ENCODE peak calls at places on chromosomes 13 and 19, in five cellular contexts. F is glutamatergic neuron, L is cardiac muscle cell, U is GM12865, J is natural killer cell. D is an unnamed sample.

GRCh38 chr13:106212436-106213010 is 322.9 kb downstream of the EFNB2 start:
- DNase-seq in F (no peak), L (no peak), J (no peak), U (no peak), D (no peak)

GRCh38 chr19:49458567-49458903 is 5.5 kb downstream of the ALDH16A1 start:
- DNase-seq in L (no peak), J (no peak), U (peak; percentile 58), F (no peak), D (no peak)

GRCh38 chr19:35495107-35496064 is 5.1 kb upstream of the KRTDAP start:
- DNase-seq in U (peak; percentile 76), L (peak; percentile 81), J (peak; percentile 55), F (peak; percentile 73), D (peak; percentile 60)

GRCh38 chr19:38422405-38422804 is 3.6 kb downstream of the RASGRP4 start:
- DNase-seq in F (no peak), J (no peak), U (no peak), L (no peak), D (no peak)

GRCh38 chr13:112658807-112659206 is 31.0 kb upstream of the ATP11A start:
- DNase-seq in F (no peak), L (no peak), J (no peak), U (no peak), D (no peak)

GRCh38 chr19:41862445-41862986 is 2.5 kb downstream of the RPS19 start:
- DNase-seq in U (peak; percentile 32), L (no peak), J (no peak), F (no peak), D (no peak)

GRCh38 chr19:6097911-6098310 is 12.4 kb downstream of the RFX2 start:
- DNase-seq in F (no peak), J (no peak), L (no peak), U (no peak), D (no peak)

GRCh38 chr19:13935765-13936486 is 2.3 kb downstream of the PODNL1 start:
- DNase-seq in J (no peak), L (peak; percentile 40), U (no peak), F (peak; percentile 83), D (no peak)

GRCh38 chr13:31885994-31886393 is 145.6 kb upstream of the FRY start:
- DNase-seq in L (peak; percentile 39), J (no peak), F (peak; percentile 43), U (no peak), D (no peak)

GRCh38 chr13:33999830-34000605 is 182.1 kb downstream of the RFC3 start:
- DNase-seq in U (no peak), J (no peak), F (no peak), L (no peak), D (no peak)
- TF ChIP-seq CTCF in U (no peak), J (no peak), F (no peak), L (no peak), D (no peak)

DNA sequence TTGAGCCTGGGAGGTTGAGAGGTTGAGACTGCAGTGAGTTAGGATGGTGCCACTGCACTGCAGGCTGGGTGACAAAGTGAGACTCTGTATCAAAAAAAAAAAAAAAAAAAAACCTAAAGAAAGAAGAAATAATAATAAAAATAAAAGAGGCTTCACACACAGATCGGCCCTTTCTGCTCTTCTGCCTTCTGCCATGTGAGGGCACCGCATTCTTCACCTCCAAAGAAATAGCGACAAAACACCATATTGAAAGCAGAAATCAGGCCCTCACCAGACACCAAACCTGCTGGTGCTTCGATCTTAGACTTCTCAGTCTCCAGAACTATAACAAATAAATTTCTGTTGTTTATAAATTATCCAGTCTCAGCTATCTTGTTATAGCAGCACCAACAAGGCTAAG is 3.0 kb downstream of the ZNF649 start:
- DNase-seq in F (no peak), U (no peak), J (no peak), L (no peak), D (no peak)
- TF ChIP-seq CTCF in F (no peak), U (no peak), J (no peak), L (no peak), D (no peak)

DNA sequence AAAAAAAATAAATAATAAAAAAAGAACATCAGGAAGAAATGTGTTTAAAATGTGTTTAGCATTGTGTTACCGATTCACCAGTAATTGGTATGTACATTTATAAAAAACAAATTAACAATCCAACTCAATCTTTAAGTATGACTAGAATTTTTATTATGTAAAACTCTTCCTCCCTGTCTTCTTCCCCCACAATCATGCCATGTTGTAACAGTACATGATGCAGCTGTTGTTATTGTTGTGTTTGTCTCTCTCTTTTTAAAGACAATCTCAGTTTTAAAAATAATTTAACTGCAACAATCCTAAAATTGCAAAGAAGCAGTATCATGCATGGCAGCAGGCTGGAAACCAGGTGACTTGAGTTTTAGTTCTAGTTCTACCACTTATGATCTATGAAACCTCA is 180.2 kb downstream of the RGCC start:
- DNase-seq in U (no peak), L (no peak), F (no peak), J (no peak), D (no peak)
- TF ChIP-seq CTCF in U (no peak), L (no peak), F (no peak), J (no peak), D (no peak)

GRCh38 chr19:29875931-29876330 is 64.1 kb downstream of the CCNE1 start:
- DNase-seq in F (no peak), U (no peak), J (no peak), L (no peak), D (no peak)

GRCh38 chr19:29873024-29873800 is 61.4 kb downstream of the CCNE1 start:
- DNase-seq in J (peak; percentile 59), F (peak; percentile 86), L (peak; percentile 34), U (peak; percentile 68), D (peak; percentile 72)

GRCh38 chr19:29872224-29872731 is 60.5 kb downstream of the CCNE1 start:
- DNase-seq in F (peak; percentile 41), L (peak; percentile 47), J (no peak), U (peak; percentile 43), D (no peak)

GRCh38 chr19:29876414-29876813 is 64.6 kb downstream of the CCNE1 start:
- DNase-seq in U (no peak), F (no peak), L (no peak), J (no peak), D (no peak)

GRCh38 chr19:29873801-29874575 is 62.2 kb downstream of the CCNE1 start:
- DNase-seq in F (no peak), U (no peak), J (no peak), L (no peak), D (no peak)
- TF ChIP-seq CTCF in F (peak; percentile 12), U (no peak), J (peak; percentile 46), L (peak; percentile 8), D (no peak)

GRCh38 chr13:54305377-54305776 is 1276.8 kb downstream of the OLFM4 start:
- DNase-seq in F (no peak), J (no peak), U (no peak), L (no peak), D (no peak)
- TF ChIP-seq CTCF in F (no peak), J (no peak), U (no peak), L (no peak), D (no peak)

GRCh38 chr13:36819064-36819810 is at the start of gene RFXAP:
- DNase-seq in U (peak; percentile 95), J (peak; percentile 90), L (peak; percentile 92), F (peak; percentile 96), D (peak; percentile 90)
- TF ChIP-seq CTCF in U (peak; percentile 8), J (no peak), L (no peak), F (no peak), D (no peak)

GRCh38 chr19:16527971-16528521 is 14.2 kb downstream of the CHERP start:
- DNase-seq in L (peak; percentile 13), F (peak; percentile 63), J (no peak), U (peak; percentile 76), D (peak; percentile 16)
- TF ChIP-seq CTCF in L (peak; percentile 38), F (peak; percentile 22), J (peak; percentile 18), U (peak; percentile 70), D (peak; percentile 53)

GRCh38 chr13:58994077-58994476 is 1169.7 kb downstream of the DIAPH3 start:
- DNase-seq in U (no peak), J (no peak), L (no peak), F (no peak), D (no peak)

GRCh38 chr13:58999851-59000250 is 1163.9 kb downstream of the DIAPH3 start:
- DNase-seq in F (no peak), J (no peak), L (no peak), U (no peak), D (no peak)

GRCh38 chr13:58991826-58992477 is 1171.8 kb downstream of the DIAPH3 start:
- DNase-seq in F (no peak), L (no peak), J (no peak), U (no peak), D (no peak)

GRCh38 chr13:58992478-58993042 is 1171.2 kb downstream of the DIAPH3 start:
- DNase-seq in F (no peak), L (no peak), J (no peak), U (peak; percentile 35), D (no peak)

DNA sequence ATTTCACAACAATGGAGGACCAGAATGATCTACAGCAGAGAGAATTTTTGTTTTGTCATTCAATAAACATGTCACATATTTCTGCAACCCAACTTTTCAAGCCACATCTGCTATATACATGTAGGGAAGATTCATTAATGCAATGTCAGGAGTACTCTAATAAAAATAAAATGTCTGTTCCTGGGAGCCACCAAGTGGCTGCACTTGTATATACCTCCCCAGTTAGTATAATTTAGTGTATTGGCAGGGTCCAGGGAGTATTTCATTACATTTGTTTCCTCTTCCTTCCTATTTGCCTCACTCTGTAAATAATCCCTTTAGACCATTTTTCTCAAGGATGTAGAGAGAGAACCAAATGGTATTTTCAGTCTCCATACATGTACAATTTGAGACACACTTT is 1169.0 kb downstream of the DIAPH3 start:
- DNase-seq in F (no peak), L (no peak), U (no peak), J (no peak), D (no peak)
- TF ChIP-seq CTCF in F (no peak), L (peak; percentile 8), U (no peak), J (no peak), D (peak; percentile 46)

GRCh38 chr13:110716235-110716505 is 2.7 kb downstream of the ING1 start:
- DNase-seq in F (peak; percentile 57), U (peak; percentile 40), L (peak; percentile 30), J (no peak), D (no peak)

GRCh38 chr13:110714798-110715394 is 1.4 kb downstream of the ING1 start:
- DNase-seq in U (no peak), F (peak; percentile 67), J (peak; percentile 50), L (peak; percentile 56), D (peak; percentile 37)

GRCh38 chr13:110713642-110713952 is at the start of gene ING1:
- DNase-seq in J (no peak), U (no peak), F (no peak), L (no peak), D (no peak)

GRCh38 chr13:110713981-110714797 is 689 bp downstream of the ING1 start:
- DNase-seq in F (peak; percentile 62), L (peak; percentile 58), J (peak; percentile 53), U (peak; percentile 84), D (peak; percentile 43)

GRCh38 chr13:110715395-110716234 is 2.1 kb downstream of the ING1 start:
- DNase-seq in F (peak; percentile 97), J (peak; percentile 93), L (peak; percentile 100), U (peak; percentile 99), D (peak; percentile 88)
- TF ChIP-seq CTCF in F (no peak), J (no peak), L (peak; percentile 28), U (peak; percentile 14), D (peak; percentile 23)